ENCODE peak calls at places on chromosome 18, in five cellular contexts. One of them, this sample, is unnamed. For H3K4me1, the result is how much of the 10 kb centered on the place peaks cover.

GRCh38 chr18:63970803-63971191 is 916 bp downstream of the SERPINB8 start:
- DNase-seq in psoas muscle: peak
- DNase-seq in Panc1: no peak
- DNase-seq in transverse colon: peak
- DNase-seq in HCT116: no peak
- DNase-seq in this sample: no peak

GRCh38 chr18:813405-814071 is 1.5 kb upstream of the YES1 start:
- DNase-seq in transverse colon: no peak
- DNase-seq in Panc1: no peak
- DNase-seq in HCT116: no peak
- DNase-seq in psoas muscle: no peak
- DNase-seq in this sample: no peak

GRCh38 chr18:48166971-48167370 is 236.5 kb upstream of the SMAD2 start:
- DNase-seq in psoas muscle: no peak
- DNase-seq in Panc1: no peak
- DNase-seq in transverse colon: peak
- DNase-seq in HCT116: no peak
- DNase-seq in this sample: no peak

GRCh38 chr18:78726326-78727056 is 253.1 kb upstream of the SALL3 start:
- DNase-seq in HCT116: no peak
- DNase-seq in psoas muscle: no peak
- DNase-seq in Panc1: no peak
- DNase-seq in transverse colon: no peak
- DNase-seq in this sample: no peak

GRCh38 chr18:67586101-67586500 is 69.6 kb upstream of the DSEL start:
- DNase-seq in HCT116: no peak
- DNase-seq in Panc1: no peak
- DNase-seq in psoas muscle: no peak
- DNase-seq in transverse colon: no peak
- DNase-seq in this sample: no peak

GRCh38 chr18:48953096-48953706 is 2.4 kb upstream of the SMAD7 start:
- DNase-seq in psoas muscle: no peak
- DNase-seq in transverse colon: no peak
- DNase-seq in HCT116: no peak
- DNase-seq in Panc1: no peak
- DNase-seq in this sample: no peak

GRCh38 chr18:56748698-56749268 is 97.6 kb downstream of the WDR7 start:
- DNase-seq in transverse colon: no peak
- DNase-seq in psoas muscle: no peak
- DNase-seq in Panc1: no peak
- DNase-seq in HCT116: peak
- DNase-seq in this sample: no peak

GRCh38 chr18:22433960-22434359 is 16.2 kb upstream of the CTAGE1 start:
- DNase-seq in Panc1: no peak
- DNase-seq in HCT116: no peak
- DNase-seq in transverse colon: no peak
- DNase-seq in psoas muscle: no peak
- DNase-seq in this sample: no peak

GRCh38 chr18:42706618-42707017 is 408.9 kb downstream of the RIT2 start:
- DNase-seq in HCT116: no peak
- DNase-seq in transverse colon: peak
- DNase-seq in Panc1: no peak
- DNase-seq in psoas muscle: no peak
- DNase-seq in this sample: peak

GRCh38 chr18:34921271-34921670 is 119.9 kb upstream of the MAPRE2 start:
- DNase-seq in Panc1: no peak
- DNase-seq in HCT116: no peak
- DNase-seq in transverse colon: no peak
- DNase-seq in psoas muscle: no peak
- DNase-seq in this sample: no peak

GRCh38 chr18:34928068-34928753 is 113.0 kb upstream of the MAPRE2 start:
- DNase-seq in psoas muscle: no peak
- DNase-seq in transverse colon: no peak
- DNase-seq in HCT116: no peak
- DNase-seq in Panc1: no peak
- DNase-seq in this sample: no peak

GRCh38 chr18:34921811-34922385 is 119.3 kb upstream of the MAPRE2 start:
- DNase-seq in psoas muscle: no peak
- DNase-seq in HCT116: no peak
- DNase-seq in Panc1: no peak
- DNase-seq in transverse colon: no peak
- DNase-seq in this sample: no peak

GRCh38 chr18:34926683-34927082 is 114.5 kb upstream of the MAPRE2 start:
- DNase-seq in transverse colon: no peak
- DNase-seq in psoas muscle: no peak
- DNase-seq in Panc1: no peak
- DNase-seq in HCT116: no peak
- DNase-seq in this sample: no peak

GRCh38 chr18:34923911-34924310 is 117.3 kb upstream of the MAPRE2 start:
- DNase-seq in Panc1: no peak
- DNase-seq in psoas muscle: no peak
- DNase-seq in HCT116: no peak
- DNase-seq in transverse colon: no peak
- DNase-seq in this sample: no peak
- H3K4me1 ChIP-seq in Panc1: under half
- H3K4me1 ChIP-seq in psoas muscle: under half
- H3K4me1 ChIP-seq in HCT116: under half
- H3K4me1 ChIP-seq in transverse colon: under half
- H3K4me1 ChIP-seq in this sample: under half

GRCh38 chr18:55256568-55257289 is 297.5 kb upstream of the CCDC68 start:
- DNase-seq in Panc1: no peak
- DNase-seq in HCT116: no peak
- DNase-seq in psoas muscle: no peak
- DNase-seq in transverse colon: no peak
- DNase-seq in this sample: no peak
- H3K27ac ChIP-seq in Panc1: no peak
- H3K27ac ChIP-seq in HCT116: no peak
- H3K27ac ChIP-seq in psoas muscle: no peak
- H3K27ac ChIP-seq in transverse colon: no peak
- H3K27ac ChIP-seq in this sample: no peak

DNA sequence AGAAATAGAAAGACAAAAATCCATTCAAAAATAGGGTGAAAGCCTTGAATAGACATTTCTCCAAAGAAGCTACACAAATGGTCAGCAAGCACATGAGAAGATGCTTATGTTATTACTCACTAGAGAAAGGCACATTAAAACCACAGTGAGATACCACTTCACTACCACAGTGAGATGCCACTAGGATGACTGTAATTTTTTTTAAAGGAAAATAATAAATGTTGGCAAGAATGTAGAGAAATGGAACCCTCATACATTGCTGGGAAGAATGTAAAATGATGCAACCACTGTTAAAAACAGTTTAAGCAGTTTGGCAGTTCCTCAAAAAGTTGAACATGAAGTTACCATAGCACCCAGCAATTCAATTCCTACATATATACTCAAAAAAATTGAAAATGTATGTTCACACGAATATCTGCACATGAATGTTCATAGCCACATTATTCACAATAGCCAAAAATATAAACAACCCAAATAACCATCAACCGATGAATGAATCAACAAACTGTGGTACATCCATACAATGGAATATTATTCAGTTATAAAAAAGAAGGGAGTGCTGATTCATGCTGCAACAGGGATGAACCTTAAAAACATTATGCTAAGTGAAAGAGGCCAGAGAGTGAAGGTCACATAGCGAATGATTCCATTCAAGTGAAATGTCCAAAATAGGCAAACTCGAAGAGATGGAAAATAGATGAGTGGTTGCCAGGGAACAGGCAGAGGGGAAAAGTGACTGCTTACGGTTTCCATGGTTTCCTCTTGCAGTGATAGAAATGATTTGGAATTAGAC is 156.3 kb upstream of the NDUFV2 start:
- DNase-seq in transverse colon: no peak
- DNase-seq in Panc1: no peak
- DNase-seq in HCT116: no peak
- DNase-seq in psoas muscle: no peak
- DNase-seq in this sample: no peak
- H3K4me1 ChIP-seq in transverse colon: under half
- H3K4me1 ChIP-seq in Panc1: under half
- H3K4me1 ChIP-seq in HCT116: under half
- H3K4me1 ChIP-seq in psoas muscle: under half
- H3K4me1 ChIP-seq in this sample: under half

GRCh38 chr18:31941010-31941809 is 1.7 kb downstream of the TRAPPC8 start:
- DNase-seq in psoas muscle: no peak
- DNase-seq in HCT116: no peak
- DNase-seq in transverse colon: no peak
- DNase-seq in Panc1: no peak
- DNase-seq in this sample: no peak

GRCh38 chr18:31942301-31942998 is 478 bp downstream of the TRAPPC8 start:
- DNase-seq in Panc1: no peak
- DNase-seq in psoas muscle: peak
- DNase-seq in HCT116: no peak
- DNase-seq in transverse colon: peak
- DNase-seq in this sample: peak

GRCh38 chr18:31942999-31943894 is at the start of gene TRAPPC8:
- DNase-seq in Panc1: peak
- DNase-seq in transverse colon: peak
- DNase-seq in psoas muscle: peak
- DNase-seq in HCT116: peak
- DNase-seq in this sample: peak

GRCh38 chr18:31946305-31947046 is 3.5 kb upstream of the TRAPPC8 start:
- DNase-seq in HCT116: no peak
- DNase-seq in psoas muscle: no peak
- DNase-seq in transverse colon: no peak
- DNase-seq in Panc1: no peak
- DNase-seq in this sample: no peak

GRCh38 chr18:31943895-31944816 is 1.2 kb upstream of the TRAPPC8 start:
- DNase-seq in transverse colon: no peak
- DNase-seq in HCT116: no peak
- DNase-seq in psoas muscle: no peak
- DNase-seq in Panc1: no peak
- DNase-seq in this sample: no peak
- H3K27ac ChIP-seq in transverse colon: peak
- H3K27ac ChIP-seq in HCT116: peak
- H3K27ac ChIP-seq in psoas muscle: peak
- H3K27ac ChIP-seq in Panc1: no peak
- H3K27ac ChIP-seq in this sample: peak

DNA sequence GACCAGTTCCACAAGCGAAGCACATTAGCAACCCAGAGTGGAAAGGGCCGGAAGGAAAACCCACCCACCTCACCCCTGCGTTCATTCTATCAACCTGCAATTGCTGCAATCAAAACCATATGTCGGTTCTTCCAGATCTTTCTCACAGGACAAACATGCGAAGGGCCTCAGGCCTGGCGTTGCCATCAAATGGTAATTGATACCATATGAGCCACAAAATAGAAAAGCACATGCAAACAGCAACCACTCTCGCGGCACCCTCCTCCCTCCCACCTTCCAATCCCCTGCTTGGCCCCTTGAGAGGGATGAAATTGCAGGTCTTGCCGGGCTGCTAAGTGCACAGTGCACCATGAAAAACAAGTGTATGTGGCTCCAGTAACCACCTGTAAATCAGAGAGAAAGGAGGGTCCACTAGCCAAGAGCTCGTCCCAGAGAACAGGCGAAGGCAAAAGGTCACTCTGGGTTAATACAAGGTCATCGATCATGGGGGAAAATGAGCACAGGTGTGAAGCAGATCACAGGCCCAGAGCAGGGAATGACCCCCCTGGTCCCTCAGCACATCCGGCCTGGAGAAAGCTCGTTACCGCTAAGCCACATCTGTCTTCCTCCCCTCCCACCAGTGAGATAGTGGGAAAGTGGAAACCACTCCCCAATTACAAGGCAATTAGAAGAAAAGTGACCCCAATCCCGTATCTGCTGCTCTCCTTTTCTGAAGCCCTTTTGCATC is 287.4 kb downstream of the TCF4 start:
- DNase-seq in HCT116: no peak
- DNase-seq in psoas muscle: no peak
- DNase-seq in Panc1: no peak
- DNase-seq in transverse colon: no peak
- DNase-seq in this sample: no peak
- H3K4me1 ChIP-seq in HCT116: under half
- H3K4me1 ChIP-seq in psoas muscle: under half
- H3K4me1 ChIP-seq in Panc1: under half
- H3K4me1 ChIP-seq in transverse colon: under half
- H3K4me1 ChIP-seq in this sample: under half

GRCh38 chr18:36185901-36186460 is 1.3 kb upstream of the MOCOS start:
- DNase-seq in Panc1: no peak
- DNase-seq in transverse colon: no peak
- DNase-seq in HCT116: no peak
- DNase-seq in psoas muscle: no peak
- DNase-seq in this sample: no peak

GRCh38 chr18:36187138-36187825 is at the start of gene MOCOS:
- DNase-seq in psoas muscle: peak
- DNase-seq in HCT116: peak
- DNase-seq in transverse colon: peak
- DNase-seq in Panc1: no peak
- DNase-seq in this sample: peak

GRCh38 chr18:36187826-36188721 is 777 bp downstream of the MOCOS start:
- DNase-seq in transverse colon: no peak
- DNase-seq in psoas muscle: peak
- DNase-seq in HCT116: peak
- DNase-seq in Panc1: no peak
- DNase-seq in this sample: no peak

GRCh38 chr18:36185157-36185556 is 2.1 kb upstream of the MOCOS start:
- DNase-seq in psoas muscle: no peak
- DNase-seq in Panc1: no peak
- DNase-seq in transverse colon: no peak
- DNase-seq in HCT116: no peak
- DNase-seq in this sample: no peak

DNA sequence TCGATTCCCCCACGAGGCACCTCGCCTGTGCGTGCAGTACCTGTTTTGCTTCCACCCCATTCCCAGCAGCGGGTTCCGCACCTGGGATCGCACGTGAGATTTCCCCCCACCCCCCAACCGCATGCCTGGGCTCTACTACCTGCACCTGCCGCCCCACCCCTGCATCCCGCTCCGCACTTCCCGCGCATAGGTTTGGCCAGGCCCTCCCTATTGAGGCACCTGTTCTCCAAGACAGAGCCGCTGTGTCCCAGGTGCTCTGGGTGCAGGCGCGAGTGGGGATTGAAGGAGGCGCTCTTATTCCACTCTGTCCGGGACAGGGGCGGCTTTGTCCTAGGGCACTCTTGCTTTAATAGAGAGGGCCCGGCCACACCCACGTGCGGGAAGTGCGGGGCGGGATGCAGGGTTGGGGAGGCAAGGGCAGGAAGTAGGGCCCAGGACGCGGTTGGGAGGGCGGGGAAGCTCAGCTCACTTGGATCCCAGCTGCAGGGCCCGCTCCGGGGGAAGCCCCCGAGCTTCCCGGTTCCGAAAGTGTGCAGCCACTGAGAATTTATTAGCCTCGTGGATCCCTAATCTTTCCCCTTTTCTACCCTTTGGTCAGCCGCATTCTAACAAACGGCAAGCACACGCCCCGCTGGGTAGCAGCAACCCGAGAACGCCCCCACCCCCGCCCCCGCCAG is 698 bp upstream of the MOCOS start:
- DNase-seq in Panc1: no peak
- DNase-seq in psoas muscle: peak
- DNase-seq in HCT116: no peak
- DNase-seq in transverse colon: peak
- DNase-seq in this sample: no peak
- H3K27ac ChIP-seq in Panc1: no peak
- H3K27ac ChIP-seq in psoas muscle: no peak
- H3K27ac ChIP-seq in HCT116: peak
- H3K27ac ChIP-seq in transverse colon: peak
- H3K27ac ChIP-seq in this sample: peak

GRCh38 chr18:14975431-14975830 is 227.5 kb downstream of the ANKRD30B start:
- DNase-seq in transverse colon: no peak
- DNase-seq in HCT116: no peak
- DNase-seq in psoas muscle: no peak
- DNase-seq in Panc1: no peak
- DNase-seq in this sample: no peak
- H3K4me1 ChIP-seq in transverse colon: under half
- H3K4me1 ChIP-seq in HCT116: under half
- H3K4me1 ChIP-seq in psoas muscle: under half
- H3K4me1 ChIP-seq in Panc1: under half
- H3K4me1 ChIP-seq in this sample: under half

This sample was measured in breast epithelium.